ENCODE peak calls at places on chromosomes 7 and 10, in four cellular contexts. G, C, K and E are unnamed samples.

GRCh38 chr10:103769176-103769575 is 86.2 kb downstream of the SH3PXD2A start:
- DNase-seq in C (no peak), K (no peak), G (no peak), E (no peak)

GRCh38 chr10:60490013-60490412 is 100.3 kb upstream of the ANK3 start:
- DNase-seq in K (peak), G (no peak), C (no peak), E (no peak)

GRCh38 chr7:100802951-100803350 is 24.4 kb downstream of the EPHB4 start:
- DNase-seq in K (no peak), C (no peak), G (no peak), E (no peak)

GRCh38 chr7:3266240-3266639 is 34.8 kb upstream of the SDK1 start:
- DNase-seq in K (no peak), G (no peak), C (no peak), E (no peak)

GRCh38 chr7:83267141-83267631 is 104.5 kb upstream of the PCLO start:
- DNase-seq in C (no peak), K (no peak), G (no peak), E (no peak)

GRCh38 chr7:108592633-108593277 is 23.1 kb downstream of the DNAJB9 start:
- DNase-seq in C (peak), G (no peak), K (no peak), E (no peak)

GRCh38 chr10:61836888-61837747 is 64.4 kb upstream of the ARID5B start:
- DNase-seq in G (peak), C (no peak), K (peak), E (no peak)

GRCh38 chr10:104028146-104028545 is 57.5 kb downstream of the COL17A1 start:
- DNase-seq in C (peak), K (peak), G (peak), E (no peak)

GRCh38 chr10:25061711-25062455 is 45.5 kb downstream of the THNSL1 start:
- DNase-seq in C (peak), G (no peak), K (peak), E (no peak)

GRCh38 chr7:1454471-1455065 is 4.7 kb downstream of the MICALL2 start:
- DNase-seq in C (no peak), G (no peak), K (no peak), E (no peak)

GRCh38 chr7:72087926-72088325 is 324.2 kb downstream of the CALN1 start:
- DNase-seq in K (no peak), G (no peak), C (no peak), E (no peak)

GRCh38 chr7:80918909-80919721 is at the start of gene SEMA3C:
- DNase-seq in K (peak), G (peak), C (peak), E (no peak)

GRCh38 chr10:61067683-61068336 is 123.8 kb upstream of the RHOBTB1 start:
- DNase-seq in K (no peak), C (no peak), G (no peak), E (no peak)

GRCh38 chr10:97715259-97715874 is 1.8 kb downstream of the MARVELD1 start:
- DNase-seq in G (no peak), K (no peak), C (no peak), E (no peak)

GRCh38 chr10:70052462-70053211 is at the start of gene MACROH2A2:
- DNase-seq in C (peak), K (peak), G (peak), E (no peak)

GRCh38 chr7:100061518-100062193 is 12.1 kb downstream of the ZSCAN21 start:
- DNase-seq in K (no peak), G (no peak), C (peak), E (no peak)

GRCh38 chr7:75698358-75698757 is 40.4 kb downstream of the HIP1 start:
- DNase-seq in K (no peak), C (no peak), G (no peak), E (no peak)

DNA sequence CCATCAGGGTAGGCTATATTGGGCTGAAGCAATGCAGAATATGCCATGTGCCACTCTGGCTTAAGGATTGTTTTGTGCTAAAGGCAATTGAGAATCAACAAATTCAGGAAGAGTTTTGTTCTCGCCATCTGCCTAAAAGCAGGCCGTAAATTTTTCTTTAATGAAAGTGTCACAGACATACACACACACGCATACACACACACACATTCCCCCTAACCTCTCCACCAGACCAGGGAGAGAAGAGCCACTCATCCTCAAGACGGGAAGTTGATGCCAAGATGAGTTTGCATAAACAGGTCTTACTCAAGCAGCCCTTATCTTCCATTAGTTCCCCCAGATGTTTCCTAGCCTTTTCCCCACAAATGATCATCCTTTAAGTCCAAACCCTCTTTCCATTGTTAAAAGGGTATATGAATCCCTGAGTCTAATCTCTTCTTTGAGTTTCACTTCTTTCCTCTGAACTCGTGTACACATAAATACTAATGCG is 59.6 kb upstream of the TRIM24 start:
- DNase-seq in G (no peak), K (no peak), C (peak), E (no peak)
- TF ChIP-seq ELK1 in G (no peak), K (no peak), C (no peak), E (no peak)

GRCh38 chr7:70135656-70136055 is 537.4 kb downstream of the AUTS2 start:
- DNase-seq in C (no peak), K (no peak), G (no peak), E (no peak)
- TF ChIP-seq ELK1 in C (no peak), K (no peak), G (no peak), E (no peak)

DNA sequence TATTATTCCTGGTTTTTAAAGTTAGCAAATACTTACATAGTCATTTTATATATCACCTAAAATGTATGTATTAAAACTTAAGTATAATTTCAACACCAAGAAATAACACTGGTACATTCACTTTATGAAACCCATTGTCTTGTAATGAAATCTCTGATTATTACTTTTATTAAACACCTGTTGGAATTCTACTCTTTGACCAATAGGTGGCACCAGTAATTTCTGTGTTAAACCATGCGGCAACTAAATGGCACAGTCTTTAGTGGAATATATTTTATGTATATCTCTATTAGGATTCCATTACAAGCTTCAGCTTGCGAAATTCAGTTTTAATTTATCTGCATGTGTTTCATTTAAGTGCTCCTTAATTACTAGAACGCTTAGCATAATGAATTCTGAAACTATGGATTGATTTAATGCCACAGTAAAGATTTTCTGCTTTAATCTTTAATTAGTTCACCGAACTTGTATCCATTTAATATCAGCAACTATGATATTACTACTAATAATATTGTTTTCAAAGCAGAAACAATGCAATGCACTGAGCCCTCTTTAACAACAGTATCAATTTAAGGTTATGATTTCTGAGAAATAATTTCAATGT is 181.3 kb downstream of the MAGI2 start:
- DNase-seq in G (peak), C (peak), K (peak), E (no peak)
- TF ChIP-seq ELK1 in G (no peak), C (no peak), K (no peak), E (no peak)

GRCh38 chr10:28240400-28240799 is 62.5 kb downstream of the MPP7 start:
- DNase-seq in G (no peak), K (no peak), C (no peak), E (no peak)

GRCh38 chr10:28242560-28243204 is 60.2 kb downstream of the MPP7 start:
- DNase-seq in G (no peak), K (no peak), C (no peak), E (no peak)

GRCh38 chr10:28243923-28244322 is 58.9 kb downstream of the MPP7 start:
- DNase-seq in K (no peak), G (no peak), C (no peak), E (no peak)

GRCh38 chr10:28246023-28246422 is 56.8 kb downstream of the MPP7 start:
- DNase-seq in G (no peak), K (no peak), C (no peak), E (no peak)

DNA sequence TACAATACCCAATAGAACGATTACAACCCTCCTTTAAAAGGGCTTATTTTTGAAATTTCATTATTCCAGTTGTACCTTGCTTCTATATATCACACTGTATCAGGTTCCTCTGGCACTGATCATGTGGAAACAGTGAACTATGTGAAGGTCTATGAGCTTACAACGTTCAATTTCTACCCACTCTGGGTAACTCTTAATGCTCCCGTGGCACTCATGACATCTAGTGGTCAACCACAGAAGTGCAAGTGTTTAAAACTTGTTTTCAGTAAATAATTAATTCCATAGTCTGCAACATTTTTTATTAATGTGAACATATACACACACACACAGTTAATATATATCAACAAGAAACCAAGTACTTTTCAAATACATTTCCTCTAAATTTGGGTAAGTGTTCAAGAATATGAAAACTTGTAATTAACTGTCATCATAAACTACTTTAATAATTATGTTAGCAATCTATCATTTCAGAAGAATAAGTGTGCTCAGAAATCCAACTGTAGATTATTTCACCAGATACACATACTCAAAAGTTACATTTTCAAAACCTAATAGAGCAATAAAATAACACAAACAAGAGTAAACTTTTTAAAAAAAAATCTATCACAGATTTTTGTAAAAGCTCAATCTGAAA is 61.0 kb downstream of the MPP7 start:
- DNase-seq in K (peak), C (peak), G (peak), E (peak)
- TF ChIP-seq ELK1 in K (no peak), C (no peak), G (no peak), E (no peak)

GRCh38 chr10:67438605-67439258 is 257.3 kb downstream of the CTNNA3 start:
- DNase-seq in G (no peak), C (no peak), K (no peak), E (no peak)
- TF ChIP-seq ELK1 in G (no peak), C (no peak), K (no peak), E (no peak)

GRCh38 chr7:44377134-44377463 is 51.7 kb upstream of the CAMK2B start:
- DNase-seq in K (no peak), C (no peak), G (no peak), E (no peak)

GRCh38 chr7:44376429-44377133 is 51.2 kb upstream of the CAMK2B start:
- DNase-seq in G (no peak), K (no peak), C (no peak), E (no peak)

GRCh38 chr7:44375926-44376342 is 50.5 kb upstream of the CAMK2B start:
- DNase-seq in K (no peak), C (no peak), G (no peak), E (no peak)

GRCh38 chr7:44374007-44374763 is 48.8 kb upstream of the CAMK2B start:
- DNase-seq in K (no peak), G (no peak), C (no peak), E (no peak)

GRCh38 chr7:44375236-44375699 is 49.9 kb upstream of the CAMK2B start:
- DNase-seq in C (peak), G (no peak), K (no peak), E (no peak)
- TF ChIP-seq ELK1 in C (no peak), G (no peak), K (no peak), E (no peak)

DNA sequence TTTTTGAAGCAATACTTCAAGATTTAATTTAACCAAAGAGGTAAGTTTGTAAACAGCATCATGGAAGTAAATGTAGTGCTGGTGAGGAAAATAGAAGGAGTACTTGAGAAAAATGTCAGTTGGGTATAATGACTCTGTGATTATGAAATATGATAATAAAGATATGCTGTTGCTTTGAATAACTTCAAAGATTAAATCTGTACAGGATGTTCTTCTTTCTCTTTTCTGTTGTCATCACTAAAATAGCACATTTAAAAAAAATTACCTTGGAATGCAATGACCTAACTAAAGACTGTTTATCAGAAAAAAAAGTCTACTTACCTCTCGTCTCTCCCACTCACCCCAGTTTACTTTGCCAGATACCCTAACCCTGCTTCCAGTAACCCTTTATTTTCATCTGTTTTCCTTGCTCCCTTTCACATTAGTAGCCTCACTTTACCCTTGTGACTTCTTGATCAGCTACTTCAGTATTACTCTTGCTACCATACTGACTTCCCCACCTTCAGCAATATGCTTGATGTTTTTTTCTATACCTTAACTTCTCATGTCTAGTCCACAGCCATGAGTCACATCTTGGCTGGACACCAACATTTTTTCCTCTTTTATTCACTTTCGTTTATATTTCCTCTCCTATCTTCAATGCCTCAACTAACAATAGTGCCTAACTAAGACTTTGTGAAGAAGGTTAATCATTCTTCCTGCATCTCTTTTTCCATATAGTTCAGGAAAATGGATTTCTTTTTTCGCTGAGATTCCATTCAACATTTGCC is 29.7 kb upstream of the TAS2R16 start:
- DNase-seq in K (no peak), C (no peak), G (no peak), E (no peak)
- TF ChIP-seq ELK1 in K (no peak), C (no peak), G (no peak), E (no peak)